ENCODE peak calls at places on chromosome 16, in five cellular contexts. L is NCI-H460, P is NCI-H774, M is lower lobe of right lung, N is suprapubic skin. D is an unnamed sample.

GRCh38 chr16:15658149-15658548 is 8.1 kb downstream of the NDE1 start:
- DNase-seq in L (no peak), P (no peak), M (no peak), N (no peak), D (no peak)

GRCh38 chr16:84641643-84642358 is 6.5 kb upstream of the KLHL36 start:
- DNase-seq in L (no peak), P (no peak), M (no peak), N (no peak), D (no peak)

GRCh38 chr16:82736161-82736697 is 109.5 kb downstream of the CDH13 start:
- DNase-seq in L (no peak), P (no peak), M (no peak), N (no peak), D (no peak)

GRCh38 chr16:66869424-66869823 is 10.9 kb upstream of the PDP2 start:
- DNase-seq in L (no peak), P (no peak), M (no peak), N (no peak), D (no peak)

GRCh38 chr16:50261707-50262235 is 4.6 kb upstream of the ADCY7 start:
- DNase-seq in L (no peak), P (peak), M (no peak), N (peak), D (no peak)

GRCh38 chr16:57642368-57643135 is 14.1 kb downstream of the ADGRG1 start:
- DNase-seq in L (no peak), P (no peak), M (no peak), N (no peak), D (no peak)

GRCh38 chr16:56558024-56558747 is 6.7 kb upstream of the MT4 start:
- DNase-seq in L (no peak), P (no peak), M (no peak), N (no peak), D (no peak)

GRCh38 chr16:4517812-4518211 is 20.8 kb downstream of the CDIP1 start:
- DNase-seq in L (peak), P (no peak), M (no peak), N (no peak), D (no peak)

GRCh38 chr16:8568231-8568617 is 22.1 kb downstream of the TMEM114 start:
- DNase-seq in L (no peak), P (no peak), M (no peak), N (no peak), D (no peak)

GRCh38 chr16:20410153-20410723 is 904 bp downstream of the ACSM5 start:
- DNase-seq in L (no peak), P (no peak), M (no peak), N (no peak), D (no peak)

GRCh38 chr16:77723108-77723514 is 797 bp downstream of the NUDT7 start:
- DNase-seq in L (no peak), P (no peak), M (no peak), N (no peak), D (no peak)